ENCODE peak calls at places on chromosomes 6 and 20, in seven cellular contexts. D is PC-3, R is heart right ventricle, O is psoas muscle, T is ascending aorta, E is stomach, K is left lung. U is an unnamed sample. For H3K9me3, the result is how much of the 10 kb centered on the place peaks cover.

GRCh38 chr20:19757973-19758887 is at the start of gene RIN2:
- DNase-seq in D (peak), R (peak), T (peak), K (peak), E (peak), O (peak), U (no peak)

GRCh38 chr20:4519530-4519929 is 202.2 kb upstream of the PRND start:
- DNase-seq in O (no peak), K (no peak), T (no peak), D (peak), E (no peak), R (no peak), U (no peak)

GRCh38 chr6:36808634-36809033 is 30.6 kb downstream of the CPNE5 start:
- DNase-seq in O (no peak), T (no peak), E (no peak), R (no peak), K (no peak), D (no peak), U (no peak)

GRCh38 chr6:40409143-40409542 is 178.0 kb downstream of the LRFN2 start:
- DNase-seq in E (no peak), K (no peak), O (no peak), R (no peak), D (no peak), T (no peak), U (no peak)

GRCh38 chr20:6075428-6076219 is 21.8 kb upstream of the LRRN4 start:
- DNase-seq in K (no peak), O (peak), R (peak), T (no peak), E (no peak), D (no peak), U (no peak)

GRCh38 chr20:19952392-19952791 is 64.8 kb upstream of the NAA20 start:
- DNase-seq in T (no peak), K (no peak), O (no peak), E (no peak), D (peak), R (no peak), U (no peak)

GRCh38 chr6:17867880-17868279 is 119.6 kb downstream of the KIF13A start:
- DNase-seq in E (no peak), T (no peak), D (peak), K (no peak), R (no peak), O (no peak), U (no peak)

GRCh38 chr6:113475392-113475791 is 381.8 kb upstream of the MARCKS start:
- DNase-seq in O (no peak), D (no peak), E (no peak), K (no peak), T (no peak), R (no peak), U (no peak)

GRCh38 chr6:63872233-63872632 is 236.6 kb downstream of the PHF3 start:
- DNase-seq in K (no peak), R (no peak), E (no peak), D (no peak), O (no peak), T (no peak), U (no peak)

GRCh38 chr6:150314230-150315188 is 54.3 kb upstream of the IYD start:
- DNase-seq in R (no peak), O (no peak), E (no peak), D (no peak), K (no peak), T (no peak), U (no peak)

GRCh38 chr20:62393266-62393665 is 6.4 kb downstream of the RPS21 start:
- DNase-seq in T (no peak), E (no peak), R (no peak), D (no peak), K (no peak), O (no peak), U (no peak)

GRCh38 chr20:4987130-4987529 is 14.2 kb downstream of the SLC23A2 start:
- DNase-seq in K (no peak), O (no peak), R (no peak), D (no peak), T (no peak), E (no peak), U (no peak)

GRCh38 chr20:9535457-9535856 is 21.1 kb downstream of the LAMP5 start:
- DNase-seq in D (no peak), R (no peak), K (no peak), E (no peak), O (no peak), T (no peak), U (no peak)

GRCh38 chr20:50794181-50794845 is 548 bp upstream of the BCAS4 start:
- DNase-seq in E (no peak), D (no peak), O (no peak), K (no peak), R (no peak), T (no peak), U (no peak)

GRCh38 chr6:33914519-33915120 is 110.8 kb upstream of the MLN start:
- DNase-seq in T (no peak), O (no peak), K (peak), E (no peak), R (no peak), D (no peak), U (no peak)

GRCh38 chr6:27872634-27873028 is 39.6 kb downstream of the OR2B2 start:
- DNase-seq in E (no peak), O (no peak), K (no peak), D (no peak), R (no peak), T (no peak), U (no peak)

GRCh38 chr20:20480689-20481088 is 112.8 kb downstream of the INSM1 start:
- DNase-seq in O (no peak), E (no peak), T (no peak), K (no peak), D (peak), R (no peak), U (no peak)

GRCh38 chr6:138537090-138537489 is 37.8 kb upstream of the NHSL1 start:
- DNase-seq in T (no peak), O (no peak), K (no peak), D (no peak), E (no peak), R (no peak), U (no peak)

GRCh38 chr6:167643716-167644115 is 183.0 kb upstream of the AFDN start:
- DNase-seq in E (no peak), R (no peak), T (no peak), K (no peak), D (no peak), O (no peak), U (no peak)
- H3K9me3 ChIP-seq in E (under half), R (under half), T (under half), K (under half), D (under half), O (under half), U (under half)

DNA sequence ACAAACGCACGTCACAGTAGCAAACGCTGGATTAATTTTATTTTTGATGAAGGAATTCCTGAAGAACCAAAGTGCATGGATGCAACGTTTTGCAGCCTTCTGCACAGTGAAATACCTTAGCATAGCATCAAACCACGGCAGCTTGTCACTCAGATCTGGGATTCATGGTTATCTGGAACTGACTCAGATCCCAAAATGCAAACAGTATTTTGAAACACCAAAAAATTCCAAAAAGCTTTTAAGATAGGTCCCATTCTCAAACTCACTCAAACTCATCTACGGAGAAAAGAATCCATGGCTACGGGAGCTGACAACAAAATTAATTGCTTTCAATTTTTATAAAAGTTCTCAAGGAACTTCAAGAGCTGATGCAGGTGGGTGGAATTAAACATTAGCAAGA is 116.2 kb upstream of the SALL4 start:
- DNase-seq in E (no peak), K (no peak), D (peak), O (no peak), T (no peak), R (no peak), U (no peak)
- H3K9me3 ChIP-seq in E (under half), K (under half), D (under half), O (under half), T (under half), R (under half), U (under half)

DNA sequence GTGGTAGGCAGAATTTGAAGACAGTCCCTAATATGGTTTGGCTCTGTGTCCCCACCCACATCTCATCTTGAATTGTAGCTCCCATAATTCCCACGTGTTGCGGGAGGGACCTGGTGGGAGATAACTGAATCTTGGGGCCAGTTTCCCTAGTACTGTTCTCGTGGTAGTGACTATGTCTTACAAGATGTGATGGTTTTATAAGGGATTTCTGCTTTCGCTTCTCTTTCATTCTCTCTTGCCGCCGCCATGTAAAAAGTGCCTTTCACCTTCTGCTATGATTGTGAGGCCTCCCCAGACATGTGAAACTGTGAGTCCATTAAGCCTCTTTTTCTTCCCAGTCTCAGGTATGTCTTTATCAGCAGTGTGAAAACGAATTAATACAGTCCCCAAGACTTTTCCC is 103.4 kb downstream of the PDE10A start:
- DNase-seq in O (no peak), E (no peak), T (no peak), R (no peak), K (no peak), D (no peak), U (no peak)
- H3K9me3 ChIP-seq in O (under half), E (under half), T (under half), R (under half), K (under half), D (under half), U (under half)

GRCh38 chr20:31394900-31395299 is 4.5 kb upstream of the DEFB119 start:
- DNase-seq in E (no peak), O (no peak), R (no peak), T (no peak), K (no peak), D (no peak), U (no peak)
- H3K9me3 ChIP-seq in E (under half), O (under half), R (under half), T (under half), K (under half), D (under half), U (under half)

DNA sequence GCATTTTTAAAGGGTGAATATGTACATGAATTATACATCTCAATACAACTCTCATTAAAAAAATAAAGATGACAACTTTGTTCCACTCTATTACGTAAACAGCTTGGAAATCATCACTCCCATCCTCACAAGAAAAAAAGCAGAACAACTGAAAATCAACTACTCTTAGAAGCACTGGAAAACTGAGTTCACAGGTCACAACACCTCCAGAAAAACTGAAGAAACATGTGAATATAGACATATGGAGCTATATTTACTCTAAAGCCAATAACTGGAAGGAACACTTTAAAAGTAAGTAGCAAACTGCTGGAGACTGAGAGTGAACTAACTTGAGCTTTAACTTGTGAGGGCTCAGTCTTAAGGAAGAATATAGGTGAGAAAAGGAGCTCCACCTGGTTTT is 39.9 kb downstream of the RANBP9 start:
- DNase-seq in R (no peak), D (no peak), T (no peak), K (no peak), O (no peak), E (no peak), U (no peak)
- H3K9me3 ChIP-seq in R (under half), D (under half), T (under half), K (under half), O (under half), E (under half), U (under half)

DNA sequence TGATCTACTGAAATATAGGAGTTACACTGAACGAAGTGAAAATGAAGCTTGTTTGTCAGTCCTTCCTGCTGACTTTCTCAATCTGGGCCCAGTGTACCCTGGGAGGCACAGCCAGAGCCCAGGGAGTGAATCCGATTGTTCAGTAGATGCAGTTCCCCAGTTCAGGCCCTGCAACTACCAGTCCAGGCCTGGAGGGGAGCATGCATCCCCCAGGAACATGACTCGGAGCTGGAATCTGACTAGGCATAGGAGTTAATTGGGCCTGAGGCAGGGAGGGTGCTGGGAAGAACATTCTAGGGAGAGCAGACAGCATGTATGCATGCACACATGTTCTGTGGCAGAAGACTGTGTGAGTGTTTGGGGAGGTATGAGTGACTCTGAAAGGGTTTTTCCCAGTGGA is 42.1 kb downstream of the PHACTR3 start:
- DNase-seq in O (no peak), D (no peak), R (no peak), E (no peak), T (no peak), K (no peak), U (no peak)
- H3K9me3 ChIP-seq in O (under half), D (under half), R (under half), E (under half), T (under half), K (under half), U (under half)

DNA sequence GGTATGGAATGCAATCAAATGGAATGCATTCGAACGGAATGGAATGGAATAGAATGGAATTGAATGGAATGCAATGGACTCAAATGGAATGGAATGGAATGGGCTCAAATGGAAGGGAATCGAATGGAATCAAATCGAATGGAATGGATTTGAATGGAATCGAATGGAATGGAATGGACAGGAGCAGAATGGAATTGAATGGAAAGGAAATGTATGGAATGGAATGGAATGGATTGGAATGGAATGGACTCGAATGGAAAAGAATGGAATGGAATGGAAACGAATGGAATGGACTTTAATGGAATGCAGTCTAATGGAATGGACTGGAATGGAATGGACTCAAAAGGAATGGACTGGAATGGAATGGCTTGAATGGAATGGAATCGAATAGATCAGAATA is 18.3 kb upstream of the DEFB115 start:
- DNase-seq in K (no peak), T (no peak), D (no peak), E (no peak), R (no peak), O (no peak), U (no peak)
- H3K9me3 ChIP-seq in K (half or more), T (under half), D (half or more), E (half or more), R (half or more), O (half or more), U (under half)

GRCh38 chr6:359261-360035 is 32.1 kb upstream of the IRF4 start:
- DNase-seq in E (no peak), R (no peak), D (no peak), K (no peak), O (no peak), T (no peak), U (no peak)
- H3K9me3 ChIP-seq in E (under half), R (under half), D (under half), K (under half), O (under half), T (under half), U (under half)

GRCh38 chr6:143247586-143247985 is 186.9 kb downstream of the AIG1 start:
- DNase-seq in T (no peak), D (no peak), R (no peak), O (no peak), E (no peak), K (no peak), U (no peak)
- H3K9me3 ChIP-seq in T (under half), D (under half), R (under half), O (under half), E (under half), K (under half), U (under half)

DNA sequence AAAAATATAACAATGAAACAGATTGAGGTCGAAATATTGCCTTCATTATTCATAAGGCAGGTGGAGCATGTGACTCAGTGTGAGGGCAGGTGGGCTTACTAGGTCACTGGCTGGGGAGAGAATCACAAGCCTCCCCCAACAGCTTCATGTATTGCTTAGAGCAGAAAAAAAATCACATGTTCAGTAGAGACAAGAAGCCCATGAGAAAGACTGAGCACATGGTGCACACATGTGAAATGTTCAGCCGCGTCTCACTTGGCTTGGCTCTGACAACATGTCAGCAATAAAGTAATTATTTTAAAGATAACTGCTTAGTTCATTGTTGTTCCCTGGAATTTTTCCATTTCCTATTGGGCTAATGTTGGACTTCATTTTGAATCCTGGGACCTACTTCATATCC is 222.7 kb downstream of the C6orf118 start:
- DNase-seq in R (no peak), T (no peak), D (no peak), K (no peak), O (no peak), E (no peak), U (no peak)
- H3K9me3 ChIP-seq in R (under half), T (under half), D (under half), K (under half), O (under half), E (under half), U (under half)